ENCODE peak calls at places on chromosomes 16 and 17, in seven cellular contexts. C is heart left ventricle, D is endothelial cell of umbilical vein, J is tibial nerve, K is HepG2, A is uterus, O is Peyer's patch. Y is an unnamed sample.

GRCh38 chr17:27380551-27380950 is 75.7 kb upstream of the KSR1 start:
- DNase-seq in C (no peak), D (no peak), J (no peak), K (no peak), A (no peak), O (no peak), Y (no peak)

GRCh38 chr17:78184311-78184710 is 2.5 kb downstream of the TK1 start:
- DNase-seq in C (no peak), D (no peak), J (no peak), K (no peak), A (peak; percentile 33), O (no peak), Y (no peak)

GRCh38 chr16:27547134-27547533 is 2.6 kb downstream of the GTF3C1 start:
- DNase-seq in C (no peak), D (peak; percentile 14), J (no peak), K (no peak), A (peak; percentile 34), O (no peak), Y (no peak)

GRCh38 chr16:71711789-71712188 is 12.7 kb downstream of the PHLPP2 start:
- DNase-seq in C (no peak), D (no peak), J (no peak), K (no peak), A (no peak), O (no peak), Y (no peak)

GRCh38 chr17:19492140-19492539 is 41.5 kb upstream of the SLC47A1 start:
- DNase-seq in C (no peak), D (no peak), J (no peak), K (no peak), A (no peak), O (no peak), Y (no peak)

GRCh38 chr16:77233799-77234502 is 34.7 kb downstream of the SYCE1L start:
- DNase-seq in C (no peak), D (no peak), J (no peak), K (no peak), A (no peak), O (no peak), Y (no peak)

GRCh38 chr16:30853758-30854157 is 40.1 kb downstream of the BCL7C start:
- DNase-seq in C (no peak), D (no peak), J (no peak), K (no peak), A (no peak), O (no peak), Y (no peak)

GRCh38 chr17:19672009-19672837 is 23.7 kb downstream of the ALDH3A2 start:
- DNase-seq in C (peak; percentile 52), D (peak; percentile 11), J (peak; percentile 51), K (peak; percentile 94), A (no peak), O (no peak), Y (peak; percentile 78)

GRCh38 chr17:63552211-63552610 is 1.9 kb downstream of the DCAF7 start:
- DNase-seq in C (no peak), D (peak; percentile 13), J (no peak), K (no peak), A (no peak), O (no peak), Y (no peak)

GRCh38 chr17:7290166-7290565 is 4.3 kb downstream of the YBX2 start:
- DNase-seq in C (no peak), D (no peak), J (no peak), K (no peak), A (no peak), O (no peak), Y (no peak)
- TF ChIP-seq POLR2A in C (no peak), D (no peak), J (no peak), K (no peak), A (no peak), O (no peak), Y (no peak)

DNA sequence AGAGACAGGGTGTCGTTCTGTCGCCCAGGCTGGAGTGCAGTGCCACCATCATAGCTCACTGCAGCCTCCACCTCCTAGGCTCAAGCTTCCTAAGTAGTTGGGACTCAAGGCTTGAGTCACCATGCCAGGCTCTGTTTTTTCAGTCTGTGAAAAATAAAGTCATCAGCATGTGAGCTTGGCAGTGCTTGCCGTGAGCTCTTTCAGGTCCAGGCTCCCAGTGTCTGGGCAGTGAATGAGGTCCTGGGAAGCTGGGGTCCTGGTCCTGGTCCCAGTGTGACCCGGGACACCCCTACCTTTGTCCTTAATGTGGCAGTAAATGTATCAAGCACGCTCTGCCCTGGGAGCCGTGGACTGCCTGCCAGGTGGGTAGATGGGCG is 22.9 kb upstream of the RPL13 start:
- DNase-seq in C (no peak), D (no peak), J (no peak), K (no peak), A (no peak), O (no peak), Y (no peak)
- H3K36me3 ChIP-seq in C (peaks cover 50% of the 10 kb centered on the region), D (no peaks in the 10 kb centered on the region), J (peaks cover 9% of the 10 kb centered on the region), K (peaks cover 37% of the 10 kb centered on the region), A (no peaks in the 10 kb centered on the region), O (no peaks in the 10 kb centered on the region), Y (no peaks in the 10 kb centered on the region)

GRCh38 chr16:87305505-87306391 is 11.4 kb downstream of the C16orf95 start:
- DNase-seq in C (no peak), D (no peak), J (no peak), K (no peak), A (no peak), O (no peak), Y (no peak)
- TF ChIP-seq POLR2A in C (no peak), D (no peak), J (no peak), K (no peak), A (no peak), O (no peak), Y (no peak)

GRCh38 chr16:4654946-4655590 is 30.4 kb downstream of the MGRN1 start:
- DNase-seq in C (no peak), D (no peak), J (no peak), K (no peak), A (no peak), O (no peak), Y (no peak)

GRCh38 chr16:4656221-4656620 is 31.6 kb downstream of the MGRN1 start:
- DNase-seq in C (no peak), D (no peak), J (no peak), K (no peak), A (no peak), O (no peak), Y (no peak)

GRCh38 chr16:4655801-4656200 is 31.2 kb downstream of the MGRN1 start:
- DNase-seq in C (no peak), D (no peak), J (no peak), K (no peak), A (no peak), O (no peak), Y (no peak)

GRCh38 chr16:4653981-4654380 is 29.4 kb downstream of the MGRN1 start:
- DNase-seq in C (no peak), D (no peak), J (no peak), K (peak; percentile 27), A (no peak), O (no peak), Y (no peak)

GRCh38 chr16:4654387-4654901 is 29.8 kb downstream of the MGRN1 start:
- DNase-seq in C (no peak), D (no peak), J (no peak), K (no peak), A (no peak), O (no peak), Y (no peak)
- H3K36me3 ChIP-seq in C (peaks cover 89% of the 10 kb centered on the region), D (peaks cover 7% of the 10 kb centered on the region), J (no peaks in the 10 kb centered on the region), K (peaks cover 29% of the 10 kb centered on the region), A (no peaks in the 10 kb centered on the region), O (no peaks in the 10 kb centered on the region), Y (peaks cover 2% of the 10 kb centered on the region)

GRCh38 chr16:5075637-5076036 is 4.0 kb downstream of the ALG1 start:
- DNase-seq in C (no peak), D (no peak), J (no peak), K (no peak), A (no peak), O (no peak), Y (no peak)
- TF ChIP-seq POLR2A in C (no peak), D (no peak), J (no peak), K (no peak), A (no peak), O (no peak), Y (no peak)